ENCODE peak calls at places on chromosome 17, in ten cellular contexts. C, T, P, X, G, B, O, K, Z and N are unnamed samples.

GRCh38 chr17:8868529-8868951 is 1.1 kb upstream of the PIK3R6 start:
- DNase-seq in O (no peak), Z (no peak), X (no peak), G (no peak), B (no peak), K (no peak), P (no peak), C (no peak), T (no peak), N (no peak)

GRCh38 chr17:68290268-68290954 is 516 bp downstream of the SLC16A6 start:
- DNase-seq in Z (no peak), T (no peak), X (no peak), G (no peak), K (no peak), O (no peak), C (no peak), B (no peak), P (peak), N (peak)

GRCh38 chr17:4849011-4849536 is 15.9 kb downstream of the MINK1 start:
- DNase-seq in B (no peak), O (no peak), C (no peak), G (no peak), X (peak), P (no peak), T (no peak), K (no peak), Z (peak), N (no peak)

GRCh38 chr17:14522795-14523387 is 222.0 kb downstream of the HS3ST3B1 start:
- DNase-seq in C (no peak), P (no peak), O (no peak), G (no peak), B (no peak), T (no peak), X (no peak), K (no peak), Z (no peak), N (no peak)

GRCh38 chr17:42598905-42599304 is 10.3 kb downstream of the RETREG3 start:
- DNase-seq in G (no peak), B (no peak), P (peak), T (no peak), C (no peak), K (no peak), Z (no peak), X (no peak), O (peak), N (no peak)

GRCh38 chr17:49557204-49558024 is 18.3 kb upstream of the NXPH3 start:
- DNase-seq in Z (peak), T (no peak), P (no peak), B (no peak), O (no peak), C (no peak), X (peak), G (peak), K (peak), N (no peak)

GRCh38 chr17:9666461-9667050 is 21.2 kb downstream of the USP43 start:
- DNase-seq in G (no peak), X (no peak), K (no peak), B (no peak), Z (no peak), P (no peak), C (no peak), O (no peak), T (no peak), N (no peak)

GRCh38 chr17:48542114-48542955 is 2.6 kb downstream of the HOXB2 start:
- DNase-seq in C (no peak), B (no peak), X (no peak), T (no peak), G (no peak), O (no peak), K (no peak), P (no peak), Z (no peak), N (peak)

GRCh38 chr17:12567077-12568053 is 98.3 kb upstream of the MYOCD start:
- DNase-seq in C (no peak), P (no peak), X (no peak), K (no peak), Z (no peak), G (no peak), B (no peak), T (no peak), O (no peak), N (no peak)

GRCh38 chr17:50421308-50422031 is 4.5 kb upstream of the ACSF2 start:
- DNase-seq in C (no peak), G (no peak), P (no peak), X (no peak), T (no peak), O (no peak), B (no peak), Z (no peak), K (no peak), N (peak)

GRCh38 chr17:78391843-78392242 is 13.4 kb downstream of the PGS1 start:
- DNase-seq in O (no peak), C (no peak), T (no peak), Z (peak), K (no peak), B (no peak), X (peak), G (peak), P (no peak), N (no peak)

GRCh38 chr17:72567774-72568173 is 447.0 kb downstream of the SOX9 start:
- DNase-seq in P (no peak), C (no peak), B (no peak), K (no peak), T (no peak), X (no peak), Z (no peak), G (no peak), O (no peak), N (no peak)

GRCh38 chr17:43341705-43342600 is 56.8 kb upstream of the ARL4D start:
- DNase-seq in X (no peak), Z (no peak), K (no peak), B (no peak), G (no peak), O (no peak), T (no peak), P (no peak), C (no peak), N (no peak)

DNA sequence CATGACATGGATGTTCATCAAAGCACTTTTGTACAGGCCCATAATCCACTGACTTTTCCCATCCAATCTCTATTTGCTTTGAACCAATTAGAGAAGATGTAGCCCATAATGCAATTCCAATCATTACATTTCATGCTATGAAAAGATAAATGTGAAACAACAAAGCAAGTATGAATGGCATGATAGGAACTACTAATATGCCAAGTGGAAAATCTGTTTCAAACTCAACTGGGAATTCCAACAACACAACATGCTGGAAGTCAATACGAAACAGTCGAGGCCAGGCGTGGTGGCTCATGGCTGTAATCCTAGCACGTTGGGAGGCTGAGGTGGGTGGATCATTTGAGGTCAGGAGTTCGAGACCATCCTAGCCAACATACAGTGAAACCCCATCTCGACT is 39.6 kb upstream of the TMEM97 start:
- DNase-seq in G (no peak), T (no peak), X (no peak), P (no peak), B (no peak), C (no peak), K (no peak), Z (no peak), O (no peak), N (no peak)
- H3K27ac ChIP-seq in G (no peak), T (no peak), X (no peak), P (no peak), B (no peak), C (no peak), K (no peak), Z (no peak), O (no peak), N (no peak)

GRCh38 chr17:74204474-74204873 is 996 bp downstream of the RPL38 start:
- DNase-seq in K (no peak), C (no peak), Z (no peak), X (no peak), G (no peak), O (no peak), B (no peak), T (no peak), P (no peak), N (no peak)

GRCh38 chr17:74202879-74203432 is 522 bp upstream of the RPL38 start:
- DNase-seq in G (no peak), P (no peak), Z (no peak), X (no peak), K (no peak), O (no peak), T (no peak), B (no peak), C (no peak), N (no peak)

GRCh38 chr17:74206332-74206818 is 2.9 kb downstream of the RPL38 start:
- DNase-seq in B (no peak), X (no peak), G (no peak), K (no peak), C (no peak), O (no peak), P (no peak), Z (no peak), T (no peak), N (no peak)

GRCh38 chr17:74203439-74204240 is at the start of gene RPL38:
- DNase-seq in G (peak), O (peak), Z (peak), K (peak), P (peak), T (peak), C (peak), B (peak), X (peak), N (peak)

DNA sequence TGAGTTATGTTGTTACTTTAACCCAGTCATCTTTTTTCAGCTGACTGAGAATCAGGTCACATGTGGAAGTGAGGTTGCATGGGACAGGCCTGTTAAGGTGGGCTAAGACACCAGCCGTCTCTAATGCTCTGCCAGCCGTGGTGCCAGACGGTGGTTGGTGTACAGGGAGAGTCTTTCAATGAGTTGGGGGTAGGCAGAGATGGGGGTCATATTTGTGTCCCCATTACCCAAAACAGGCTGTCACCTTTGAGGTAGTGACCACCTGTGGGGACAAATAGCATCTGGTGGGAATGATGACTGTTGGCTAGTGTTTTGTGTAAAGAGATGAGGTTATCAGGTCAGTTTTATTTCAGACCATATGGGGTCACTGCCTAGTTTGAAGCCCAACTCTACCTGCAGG is 1.8 kb downstream of the RPL38 start:
- DNase-seq in O (no peak), B (no peak), Z (no peak), P (no peak), G (no peak), C (no peak), X (no peak), K (no peak), T (no peak), N (no peak)
- H3K27ac ChIP-seq in O (no peak), B (no peak), Z (no peak), P (no peak), G (no peak), C (no peak), X (peak), K (peak), T (no peak), N (peak)

GRCh38 chr17:28908640-28909098 is 5.8 kb upstream of the DHRS13 start:
- DNase-seq in P (no peak), X (no peak), T (peak), O (no peak), B (peak), C (peak), Z (no peak), G (no peak), K (peak), N (no peak)
- H3K27ac ChIP-seq in P (peak), X (no peak), T (no peak), O (peak), B (peak), C (peak), Z (no peak), G (no peak), K (peak), N (peak)

GRCh38 chr17:80031691-80032480 is 3.8 kb downstream of the TBC1D16 start:
- DNase-seq in T (no peak), K (no peak), C (no peak), P (no peak), G (no peak), Z (no peak), X (no peak), O (no peak), B (no peak), N (no peak)

GRCh38 chr17:80028030-80028429 is 7.6 kb downstream of the TBC1D16 start:
- DNase-seq in T (peak), K (no peak), O (no peak), G (no peak), C (no peak), B (no peak), Z (no peak), X (no peak), P (no peak), N (no peak)

GRCh38 chr17:80027043-80027435 is 8.6 kb downstream of the TBC1D16 start:
- DNase-seq in O (no peak), B (no peak), C (no peak), K (no peak), P (no peak), T (no peak), Z (no peak), X (no peak), G (no peak), N (no peak)

GRCh38 chr17:80030730-80031410 is 4.8 kb downstream of the TBC1D16 start:
- DNase-seq in X (no peak), K (no peak), G (no peak), B (no peak), P (no peak), O (no peak), T (peak), C (no peak), Z (no peak), N (no peak)

GRCh38 chr17:80029235-80029974 is 6.3 kb downstream of the TBC1D16 start:
- DNase-seq in C (peak), Z (no peak), B (peak), T (peak), K (no peak), P (peak), O (peak), X (no peak), G (peak), N (no peak)
- H3K27ac ChIP-seq in C (peak), Z (no peak), B (peak), T (peak), K (no peak), P (peak), O (peak), X (no peak), G (no peak), N (no peak)

GRCh38 chr17:39923230-39923629 is 4.2 kb downstream of the ORMDL3 start:
- DNase-seq in K (no peak), X (no peak), P (no peak), G (no peak), T (no peak), B (no peak), O (no peak), C (no peak), Z (no peak), N (no peak)

GRCh38 chr17:39920218-39921210 is 2.1 kb upstream of the GSDMB start:
- DNase-seq in C (no peak), O (peak), P (no peak), K (no peak), B (no peak), G (no peak), T (no peak), Z (no peak), X (no peak), N (no peak)

GRCh38 chr17:39923836-39924690 is 3.3 kb downstream of the ORMDL3 start:
- DNase-seq in T (no peak), Z (no peak), G (no peak), X (no peak), O (no peak), K (peak), C (no peak), P (no peak), B (no peak), N (no peak)

GRCh38 chr17:39921323-39921722 is 2.9 kb upstream of the GSDMB start:
- DNase-seq in B (no peak), K (no peak), P (no peak), T (no peak), G (no peak), Z (no peak), C (no peak), X (no peak), O (no peak), N (no peak)

DNA sequence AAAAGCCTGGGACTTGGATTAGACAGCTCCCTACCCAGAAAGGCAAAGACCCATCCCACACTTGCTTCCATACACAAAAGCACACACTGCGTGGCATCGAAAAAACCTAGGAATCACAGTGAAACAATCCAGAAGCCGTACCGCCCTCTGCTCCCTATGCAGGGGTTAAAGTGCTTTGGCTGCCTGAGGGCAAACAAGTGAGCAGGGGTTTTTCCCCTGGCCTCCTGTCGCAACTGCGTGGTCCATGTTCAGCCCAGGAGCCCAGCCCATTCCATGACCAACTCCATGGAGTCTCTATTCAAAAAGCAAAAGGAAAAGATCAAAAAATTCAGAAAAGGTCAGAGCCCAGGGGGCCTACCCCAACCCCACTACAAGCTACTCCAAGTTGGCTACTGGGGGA is 3.6 kb upstream of the GSDMB start:
- DNase-seq in X (no peak), G (no peak), T (no peak), P (no peak), K (no peak), Z (no peak), C (no peak), B (no peak), O (no peak), N (no peak)
- H3K27ac ChIP-seq in X (no peak), G (no peak), T (no peak), P (no peak), K (peak), Z (no peak), C (no peak), B (no peak), O (no peak), N (peak)